ENCODE peak calls at places on chromosomes 5 and 9, in five cellular contexts. B, L, X, S and U are unnamed samples.

GRCh38 chr9:137422668-137423000 is 328 bp downstream of the EXD3 start:
- DNase-seq in X (no peak), S (no peak), B (no peak), L (no peak), U (no peak)

GRCh38 chr9:36278243-36278642 is 20.0 kb upstream of the GNE start:
- DNase-seq in X (no peak), S (no peak), B (no peak), L (no peak), U (no peak)

GRCh38 chr5:172029876-172030275 is 23.4 kb upstream of the FBXW11 start:
- DNase-seq in S (no peak), L (no peak), X (no peak), B (no peak), U (no peak)

GRCh38 chr9:136726631-136727191 is 14.3 kb downstream of the DIPK1B start:
- DNase-seq in L (no peak), B (peak; percentile 53), X (peak; percentile 36), S (no peak), U (peak; percentile 35)

GRCh38 chr5:152688561-152689274 is 283.6 kb upstream of the NMUR2 start:
- DNase-seq in B (peak; percentile 89), X (no peak), L (no peak), S (peak; percentile 57), U (no peak)

GRCh38 chr9:130860458-130861316 is 25.6 kb downstream of the ABL1 start:
- DNase-seq in S (no peak), L (no peak), B (peak; percentile 96), X (no peak), U (no peak)

GRCh38 chr5:134997015-134997414 is 29.3 kb downstream of the CATSPER3 start:
- DNase-seq in S (no peak), B (no peak), X (no peak), L (no peak), U (no peak)

GRCh38 chr5:72517961-72518690 is 10.9 kb upstream of the ZNF366 start:
- DNase-seq in S (no peak), X (no peak), B (no peak), L (no peak), U (no peak)

GRCh38 chr5:122937914-122938313 is 92.5 kb downstream of the SNX24 start:
- DNase-seq in S (no peak), L (no peak), X (no peak), B (no peak), U (no peak)

GRCh38 chr9:6080154-6080716 is 64.8 kb upstream of the RANBP6 start:
- DNase-seq in S (peak; percentile 88), B (peak; percentile 87), L (peak; percentile 66), X (peak; percentile 43), U (peak; percentile 70)

GRCh38 chr5:52727568-52727967 is 60.1 kb upstream of the ITGA1 start:
- DNase-seq in L (no peak), X (no peak), S (no peak), B (peak; percentile 79), U (no peak)

GRCh38 chr9:135609366-135609955 is 29.9 kb downstream of the GLT6D1 start:
- DNase-seq in X (no peak), B (no peak), S (no peak), L (no peak), U (no peak)

GRCh38 chr5:53874409-53874808 is 314.0 kb downstream of the NDUFS4 start:
- DNase-seq in S (no peak), B (peak; percentile 12), X (no peak), L (no peak), U (no peak)

GRCh38 chr5:36090033-36090432 is 23.4 kb upstream of the UGT3A2 start:
- DNase-seq in L (no peak), S (peak; percentile 9), B (peak; percentile 58), X (no peak), U (no peak)

GRCh38 chr5:104344809-104345512 is 782.4 kb upstream of the NUDT12 start:
- DNase-seq in B (peak; percentile 32), X (no peak), S (no peak), L (no peak), U (no peak)

GRCh38 chr5:10745133-10745532 is 15.9 kb downstream of the DAP start:
- DNase-seq in X (no peak), L (no peak), B (no peak), S (no peak), U (no peak)

GRCh38 chr9:123611228-123611627 is 255.2 kb downstream of the CRB2 start:
- DNase-seq in S (no peak), L (no peak), X (no peak), B (no peak), U (no peak)

GRCh38 chr5:132895719-132896305 is 22.3 kb downstream of the LEAP2 start:
- DNase-seq in X (no peak), L (no peak), B (no peak), S (no peak), U (no peak)

GRCh38 chr5:55577353-55578060 is 42.7 kb upstream of the PLPP1 start:
- DNase-seq in L (no peak), B (no peak), X (no peak), S (no peak), U (no peak)

GRCh38 chr5:78667461-78668103 is 19.0 kb upstream of the LHFPL2 start:
- DNase-seq in S (no peak), X (no peak), B (no peak), L (no peak), U (no peak)

GRCh38 chr5:81606150-81606549 is 144.7 kb downstream of the SSBP2 start:
- DNase-seq in S (no peak), B (no peak), L (no peak), X (no peak), U (no peak)

GRCh38 chr5:142025637-142026036 is 12.8 kb upstream of the GNPDA1 start:
- DNase-seq in S (no peak), B (no peak), L (no peak), X (no peak), U (no peak)

GRCh38 chr9:78132688-78133033 is 101.0 kb upstream of the GNAQ start:
- DNase-seq in L (no peak), X (no peak), S (no peak), B (no peak), U (no peak)

GRCh38 chr9:14687042-14687719 is 6.1 kb downstream of the ZDHHC21 start:
- DNase-seq in L (no peak), S (no peak), B (no peak), X (no peak), U (no peak)

GRCh38 chr5:173781826-173782670 is 106.1 kb upstream of the CPEB4 start:
- DNase-seq in X (peak; percentile 49), L (peak; percentile 47), B (peak; percentile 85), S (no peak), U (peak; percentile 66)

GRCh38 chr9:137370865-137371520 is 52.0 kb downstream of the EXD3 start:
- DNase-seq in B (no peak), X (no peak), S (no peak), L (no peak), U (no peak)

GRCh38 chr5:150616024-150616470 is 24.4 kb upstream of the SYNPO start:
- DNase-seq in X (no peak), L (no peak), B (no peak), S (no peak), U (no peak)

GRCh38 chr5:38032149-38032548 is 192.3 kb upstream of the GDNF start:
- DNase-seq in B (no peak), X (no peak), S (no peak), L (no peak), U (no peak)